ENCODE peak calls at places on chromosomes 7 and 10, in four cellular contexts. S is WTC11, O is HepG2, R is K562. K is an unnamed sample.

GRCh38 chr10:24866615-24867583 is 85.5 kb downstream of the PRTFDC1 start:
- DNase-seq in S (peak), O (peak), R (peak), K (peak)

GRCh38 chr10:63901228-63901627 is 380.0 kb downstream of the REEP3 start:
- DNase-seq in S (peak), O (no peak), R (peak), K (peak)

GRCh38 chr7:35729061-35729783 is 34.3 kb upstream of the HERPUD2 start:
- DNase-seq in S (no peak), O (no peak), R (no peak), K (no peak)

GRCh38 chr7:128833148-128833938 is 3.1 kb downstream of the FLNC start:
- DNase-seq in S (no peak), O (no peak), R (peak), K (no peak)

GRCh38 chr10:79059859-79060379 is 8.8 kb upstream of the ZMIZ1 start:
- DNase-seq in S (no peak), O (peak), R (no peak), K (no peak)

GRCh38 chr7:751826-752225 is 24.7 kb upstream of the PRKAR1B start:
- DNase-seq in S (no peak), O (no peak), R (no peak), K (no peak)

GRCh38 chr7:131080754-131081153 is 246.9 kb upstream of the MKLN1 start:
- DNase-seq in S (no peak), O (no peak), R (no peak), K (no peak)

GRCh38 chr7:5383314-5384098 is 40.1 kb downstream of the TNRC18 start:
- DNase-seq in S (no peak), O (no peak), R (no peak), K (no peak)

GRCh38 chr7:24337180-24337579 is 53.2 kb downstream of the NPY start:
- DNase-seq in S (peak), O (no peak), R (no peak), K (no peak)

GRCh38 chr7:158076215-158076614 is 511.4 kb downstream of the PTPRN2 start:
- DNase-seq in S (no peak), O (no peak), R (no peak), K (no peak)

GRCh38 chr7:158076656-158077055 is 511.0 kb downstream of the PTPRN2 start:
- DNase-seq in S (no peak), O (no peak), R (no peak), K (no peak)

GRCh38 chr7:158080899-158081445 is 506.7 kb downstream of the PTPRN2 start:
- DNase-seq in S (no peak), O (no peak), R (no peak), K (no peak)

GRCh38 chr7:158077441-158077840 is 510.2 kb downstream of the PTPRN2 start:
- DNase-seq in S (no peak), O (no peak), R (no peak), K (no peak)

GRCh38 chr7:158078161-158078910 is 509.3 kb downstream of the PTPRN2 start:
- DNase-seq in S (no peak), O (no peak), R (no peak), K (no peak)
- TF ChIP-seq ELF4 in S (no peak), O (no peak), R (no peak), K (no peak)

DNA sequence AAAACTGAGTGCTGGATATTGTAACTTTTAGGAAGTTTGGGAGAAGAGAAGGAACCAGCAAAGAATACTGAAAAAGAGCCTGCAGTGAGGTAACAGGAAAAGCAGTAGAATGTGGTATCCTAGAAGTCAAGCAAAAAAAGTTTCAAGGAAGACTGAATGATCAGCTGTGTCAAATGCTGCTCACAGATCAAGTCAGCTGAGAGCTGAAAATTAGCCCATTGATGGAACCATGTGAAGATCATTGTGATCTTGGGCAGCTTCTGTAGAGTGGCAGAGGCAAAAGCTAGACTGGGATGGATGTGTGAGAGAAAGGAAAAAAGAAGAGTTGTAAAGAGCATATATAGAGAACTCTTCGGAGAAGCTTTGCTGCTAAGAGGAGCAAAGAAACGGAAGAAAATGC is 315.4 kb upstream of the BMPER start:
- DNase-seq in S (no peak), O (no peak), R (no peak), K (no peak)
- TF ChIP-seq SP1 in S (no peak), O (no peak), R (no peak), K (no peak)

GRCh38 chr7:134752006-134752760 is 27.3 kb upstream of the CALD1 start:
- DNase-seq in S (no peak), O (no peak), R (no peak), K (no peak)
- TF ChIP-seq ELF4 in S (no peak), O (no peak), R (no peak), K (no peak)

DNA sequence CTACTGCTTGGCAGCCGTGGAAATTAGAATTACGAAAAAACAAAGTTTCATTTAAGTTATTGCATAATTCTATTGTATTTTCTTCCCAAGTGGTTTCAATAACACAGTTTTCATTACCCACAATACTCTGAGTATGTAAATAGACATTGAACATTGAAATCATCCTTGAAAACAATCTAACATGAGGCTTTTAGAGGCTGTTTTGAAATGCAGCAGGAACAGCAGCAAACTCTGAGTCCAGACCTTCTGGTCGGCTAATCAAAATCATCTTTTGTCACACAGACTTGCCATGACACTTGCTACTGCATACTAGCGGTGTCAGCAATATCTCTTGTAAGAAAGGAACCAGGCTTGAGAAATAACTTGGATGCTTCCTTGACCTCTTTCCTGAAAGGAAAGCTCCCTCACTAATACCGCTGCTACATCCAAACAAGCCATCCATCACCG is 131.1 kb downstream of the ITGA8 start:
- DNase-seq in S (no peak), O (no peak), R (no peak), K (no peak)
- TF ChIP-seq SP1 in S (no peak), O (no peak), R (no peak), K (no peak)

GRCh38 chr10:124825702-124826101 is 24.1 kb downstream of the ABRAXAS2 start:
- DNase-seq in S (no peak), O (no peak), R (no peak), K (no peak)

GRCh38 chr10:124830445-124830844 is 28.8 kb downstream of the ABRAXAS2 start:
- DNase-seq in S (no peak), O (no peak), R (no peak), K (no peak)

GRCh38 chr10:124831116-124831515 is 29.5 kb downstream of the ABRAXAS2 start:
- DNase-seq in S (no peak), O (no peak), R (no peak), K (no peak)

GRCh38 chr10:124827474-124827873 is 25.9 kb downstream of the ABRAXAS2 start:
- DNase-seq in S (no peak), O (peak), R (peak), K (peak)

DNA sequence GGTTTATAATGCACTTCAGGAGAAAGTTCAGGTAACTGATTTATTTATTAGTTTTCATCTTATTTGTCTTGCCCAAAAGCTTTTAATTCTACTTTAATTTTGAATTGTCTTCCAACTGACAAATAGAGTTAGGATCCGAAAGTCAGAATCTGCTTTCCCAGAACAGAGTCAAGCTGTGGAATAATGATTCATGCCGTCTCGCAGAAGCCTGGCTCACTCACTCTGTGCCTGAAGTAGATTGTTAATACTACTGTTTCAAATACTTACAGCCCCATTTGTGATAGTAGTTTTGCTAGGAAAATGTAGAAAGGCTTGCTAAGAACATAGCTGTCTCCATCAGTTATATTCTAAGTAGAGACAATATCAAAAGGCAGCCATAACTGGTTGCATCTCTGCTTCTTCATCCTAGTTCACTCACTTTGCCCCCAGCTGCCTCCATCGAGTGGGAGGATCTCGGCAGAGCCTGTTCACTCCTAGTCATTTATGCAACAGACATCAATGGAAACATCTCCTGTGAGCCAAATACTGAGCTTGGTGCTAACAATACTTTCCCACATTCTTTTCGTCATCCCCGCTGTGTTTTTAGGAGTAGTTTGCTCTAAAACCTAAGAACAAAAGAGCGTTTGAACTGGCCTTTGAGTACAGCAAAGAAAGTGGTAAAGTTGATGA is 28.0 kb downstream of the ABRAXAS2 start:
- DNase-seq in S (no peak), O (no peak), R (no peak), K (no peak)
- TF ChIP-seq ELF4 in S (no peak), O (no peak), R (no peak), K (no peak)

DNA sequence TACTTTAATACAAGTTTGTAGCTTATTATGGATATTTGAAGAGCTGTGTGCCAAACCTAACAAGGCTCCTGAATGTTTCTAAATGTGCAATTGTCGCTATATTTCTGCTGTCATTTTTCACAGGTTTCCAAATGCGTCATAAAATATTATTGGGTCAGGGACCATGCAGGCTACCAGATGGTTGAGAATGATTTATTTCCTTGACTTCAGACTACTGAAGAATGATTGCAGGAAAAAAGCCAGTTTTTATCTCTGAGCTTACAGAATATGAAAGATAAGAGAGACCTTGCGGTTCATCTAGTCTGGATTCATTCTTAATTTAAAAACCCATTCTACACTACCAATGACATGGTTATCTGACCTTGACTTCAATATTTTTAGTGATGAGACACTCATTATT is 55.2 kb downstream of the TSPAN12 start:
- DNase-seq in S (no peak), O (no peak), R (no peak), K (no peak)
- TF ChIP-seq SP1 in S (no peak), O (no peak), R (no peak), K (no peak)

GRCh38 chr10:124004372-124004928 is 88.9 kb downstream of the CHST15 start:
- DNase-seq in S (no peak), O (peak), R (no peak), K (no peak)
- TF ChIP-seq ELF4 in S (no peak), O (no peak), R (no peak), K (no peak)

DNA sequence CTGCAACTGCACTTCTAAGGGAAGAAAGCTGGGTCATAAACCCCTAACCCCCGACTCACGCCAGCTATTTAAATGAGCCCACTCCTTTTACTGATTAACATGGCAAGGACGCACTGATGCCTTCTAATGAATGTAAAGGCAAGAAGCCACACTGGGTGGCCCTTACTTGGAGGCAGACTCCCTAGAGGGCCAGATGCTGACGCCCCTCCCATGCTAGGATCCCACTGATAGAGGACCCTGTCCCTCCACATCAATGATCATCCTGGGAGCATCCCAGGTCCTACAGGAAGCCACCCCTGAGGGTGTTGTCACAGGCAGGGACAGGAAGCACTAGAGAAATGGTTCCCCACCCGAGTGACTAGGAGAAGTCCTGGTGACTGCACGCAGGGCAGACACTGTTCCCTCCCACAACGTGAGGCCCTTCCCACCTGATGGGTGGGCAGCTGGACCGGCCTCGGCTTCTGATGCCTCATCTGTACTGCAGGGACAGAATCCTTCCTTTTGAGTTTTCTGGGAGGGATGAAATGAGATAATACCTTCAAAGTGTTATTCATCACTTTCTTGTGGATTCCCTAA is 20.3 kb downstream of the JCAD start:
- DNase-seq in S (no peak), O (no peak), R (no peak), K (no peak)
- TF ChIP-seq SP1 in S (no peak), O (no peak), R (no peak), K (no peak)

GRCh38 chr10:293636-294035 is 158.4 kb downstream of the ZMYND11 start:
- DNase-seq in S (no peak), O (no peak), R (no peak), K (no peak)
- TF ChIP-seq ELF4 in S (no peak), O (no peak), R (no peak), K (no peak)

K was measured in HEK293T.